ENCODE peak calls at places on chromosomes 1 and 21, in four cellular contexts. A is ELR, J is foreskin fibroblast, S is NCI-H1092. C is an unnamed sample.

GRCh38 chr1:17347769-17348592 is 24.0 kb upstream of the PADI6 start:
- DNase-seq in A (peak; percentile 82), J (peak; percentile 11), S (no peak), C (no peak)

GRCh38 chr1:95532335-95532734 is 298.3 kb downstream of the RWDD3 start:
- DNase-seq in A (no peak), J (no peak), S (no peak), C (no peak)

GRCh38 chr1:25675729-25676476 is 59.3 kb downstream of the MAN1C1 start:
- DNase-seq in A (no peak), J (no peak), S (peak; percentile 82), C (no peak)

GRCh38 chr1:55812281-55812680 is 597.1 kb upstream of the USP24 start:
- DNase-seq in A (peak; percentile 21), J (no peak), S (no peak), C (no peak)

GRCh38 chr1:161946071-161946987 is 77.3 kb downstream of the OLFML2B start:
- DNase-seq in A (no peak), J (peak; percentile 61), S (no peak), C (no peak)

GRCh38 chr1:54121482-54122130 is 31.2 kb downstream of the CDCP2 start:
- DNase-seq in A (peak; percentile 76), J (peak; percentile 50), S (peak; percentile 35), C (peak; percentile 27)

GRCh38 chr1:94514095-94514727 is 27.3 kb downstream of the F3 start:
- DNase-seq in A (peak; percentile 61), J (no peak), S (peak; percentile 9), C (no peak)

GRCh38 chr1:160862151-160863061 is at the start of gene CD244:
- DNase-seq in A (peak; percentile 6), J (no peak), S (no peak), C (no peak)

GRCh38 chr1:93200086-93200620 is 19.6 kb downstream of the CCDC18 start:
- DNase-seq in A (no peak), J (no peak), S (no peak), C (no peak)

GRCh38 chr1:184941094-184941733 is 33.1 kb downstream of the NIBAN1 start:
- DNase-seq in A (no peak), J (no peak), S (no peak), C (no peak)

GRCh38 chr1:62689524-62689923 is 1.3 kb upstream of the DOCK7 start:
- DNase-seq in A (peak; percentile 93), J (peak; percentile 84), S (no peak), C (peak; percentile 35)

GRCh38 chr21:45139473-45139872 is 65.1 kb downstream of the ADARB1 start:
- DNase-seq in A (no peak), J (no peak), S (no peak), C (no peak)

GRCh38 chr21:15660424-15660805 is 69.4 kb upstream of the USP25 start:
- DNase-seq in A (no peak), J (no peak), S (no peak), C (no peak)

GRCh38 chr1:53731201-53731600 is 7.8 kb downstream of the GLIS1 start:
- DNase-seq in A (no peak), J (no peak), S (no peak), C (no peak)

GRCh38 chr1:150875197-150876110 is 945 bp downstream of the ARNT start:
- DNase-seq in A (peak; percentile 37), J (no peak), S (no peak), C (no peak)

GRCh38 chr1:8021676-8022266 is 4.3 kb downstream of the ERRFI1 start:
- DNase-seq in A (no peak), J (no peak), S (no peak), C (no peak)

GRCh38 chr1:204289280-204289679 is 70.4 kb downstream of the PLEKHA6 start:
- DNase-seq in A (no peak), J (no peak), S (no peak), C (no peak)

GRCh38 chr1:33823401-33823800 is 40.5 kb upstream of the HMGB4 start:
- DNase-seq in A (no peak), J (no peak), S (no peak), C (no peak)

GRCh38 chr1:169484107-169484506 is 1.6 kb downstream of the SLC19A2 start:
- DNase-seq in A (no peak), J (no peak), S (no peak), C (no peak)

GRCh38 chr1:56202743-56203142 is 376.6 kb downstream of the PLPP3 start:
- DNase-seq in A (no peak), J (no peak), S (no peak), C (no peak)

C was measured in pulmonary artery endothelial cell.